ENCODE peak calls at places on chromosomes 7 and 10, in six cellular contexts. Y is foreskin keratinocyte; Z is NB4; T is BE2C; J is CD8-positive, alpha-beta T cell; E is psoas muscle. B is an unnamed sample.

GRCh38 chr7:24038993-24039392 is 245.0 kb upstream of the NPY start:
- DNase-seq in Y (no peak), Z (no peak), T (no peak), J (no peak), E (no peak), B (no peak)

GRCh38 chr7:130733866-130734524 is at the start of gene KLF14:
- DNase-seq in Y (no peak), Z (peak; percentile 57), T (peak; percentile 26), J (peak; percentile 61), E (peak; percentile 72), B (no peak)

GRCh38 chr10:113020838-113021237 is 70.8 kb downstream of the TCF7L2 start:
- DNase-seq in Y (no peak), Z (no peak), T (no peak), J (no peak), E (no peak), B (no peak)

GRCh38 chr10:29372920-29373319 is 84.0 kb downstream of the LYZL1 start:
- DNase-seq in Y (no peak), Z (no peak), T (peak; percentile 28), J (no peak), E (no peak), B (no peak)

GRCh38 chr10:100529473-100530298 is at the start of gene NDUFB8:
- DNase-seq in Y (peak; percentile 76), Z (peak; percentile 89), T (peak; percentile 87), J (peak; percentile 92), E (peak; percentile 94), B (peak; percentile 46)

GRCh38 chr7:28183627-28184026 is 3.0 kb upstream of the JAZF1 start:
- DNase-seq in Y (no peak), Z (peak; percentile 44), T (no peak), J (no peak), E (no peak), B (no peak)

GRCh38 chr7:117186218-117186617 is 136.6 kb downstream of the WNT2 start:
- DNase-seq in Y (no peak), Z (no peak), T (no peak), J (no peak), E (no peak), B (no peak)

GRCh38 chr10:76433161-76434005 is 1002.0 kb downstream of the LRMDA start:
- DNase-seq in Y (peak; percentile 52), Z (no peak), T (peak; percentile 64), J (no peak), E (no peak), B (no peak)

GRCh38 chr7:3897430-3898385 is 596.7 kb downstream of the SDK1 start:
- DNase-seq in Y (no peak), Z (peak; percentile 59), T (peak; percentile 17), J (peak; percentile 65), E (no peak), B (no peak)

GRCh38 chr7:4706384-4707032 is 24.4 kb downstream of the FOXK1 start:
- DNase-seq in Y (no peak), Z (peak; percentile 31), T (no peak), J (no peak), E (no peak), B (no peak)

GRCh38 chr10:8638088-8638672 is 583.7 kb downstream of the GATA3 start:
- DNase-seq in Y (no peak), Z (no peak), T (peak; percentile 72), J (no peak), E (no peak), B (no peak)

GRCh38 chr7:47709451-47709850 is 127.5 kb upstream of the TNS3 start:
- DNase-seq in Y (no peak), Z (no peak), T (no peak), J (no peak), E (no peak), B (no peak)

GRCh38 chr10:22010973-22011408 is 7.5 kb upstream of the DNAJC1 start:
- DNase-seq in Y (no peak), Z (no peak), T (no peak), J (no peak), E (no peak), B (no peak)

GRCh38 chr10:22017283-22018020 is 13.9 kb upstream of the DNAJC1 start:
- DNase-seq in Y (no peak), Z (no peak), T (no peak), J (no peak), E (no peak), B (no peak)

GRCh38 chr10:22016046-22016705 is 12.6 kb upstream of the DNAJC1 start:
- DNase-seq in Y (peak; percentile 20), Z (no peak), T (no peak), J (no peak), E (no peak), B (no peak)
- TF ChIP-seq CTCF in Y (no peak), Z (no peak), T (no peak), J (no peak), E (no peak), B (no peak)

GRCh38 chr7:73839743-73840714 is 2.3 kb downstream of the METTL27 start:
- DNase-seq in Y (no peak), Z (no peak), T (no peak), J (no peak), E (no peak), B (no peak)
- TF ChIP-seq CTCF in Y (no peak), Z (peak; percentile 13), T (peak; percentile 24), J (no peak), E (no peak), B (no peak)

GRCh38 chr7:134420509-134421125 is 38.3 kb downstream of the AKR1B1 start:
- DNase-seq in Y (peak; percentile 45), Z (peak; percentile 61), T (peak; percentile 64), J (no peak), E (no peak), B (peak; percentile 38)
- TF ChIP-seq CTCF in Y (peak; percentile 77), Z (peak; percentile 67), T (peak; percentile 82), J (no peak), E (peak; percentile 40), B (peak; percentile 77)

GRCh38 chr10:4279649-4280048 is 494.6 kb upstream of the KLF6 start:
- DNase-seq in Y (no peak), Z (no peak), T (no peak), J (no peak), E (no peak), B (no peak)

GRCh38 chr10:4276151-4276550 is 491.1 kb upstream of the KLF6 start:
- DNase-seq in Y (no peak), Z (no peak), T (no peak), J (no peak), E (no peak), B (no peak)

GRCh38 chr10:4280481-4281206 is 495.6 kb upstream of the KLF6 start:
- DNase-seq in Y (peak; percentile 20), Z (no peak), T (no peak), J (no peak), E (no peak), B (peak; percentile 66)

GRCh38 chr10:4281207-4281825 is 496.3 kb upstream of the KLF6 start:
- DNase-seq in Y (peak; percentile 26), Z (no peak), T (no peak), J (no peak), E (no peak), B (no peak)

DNA sequence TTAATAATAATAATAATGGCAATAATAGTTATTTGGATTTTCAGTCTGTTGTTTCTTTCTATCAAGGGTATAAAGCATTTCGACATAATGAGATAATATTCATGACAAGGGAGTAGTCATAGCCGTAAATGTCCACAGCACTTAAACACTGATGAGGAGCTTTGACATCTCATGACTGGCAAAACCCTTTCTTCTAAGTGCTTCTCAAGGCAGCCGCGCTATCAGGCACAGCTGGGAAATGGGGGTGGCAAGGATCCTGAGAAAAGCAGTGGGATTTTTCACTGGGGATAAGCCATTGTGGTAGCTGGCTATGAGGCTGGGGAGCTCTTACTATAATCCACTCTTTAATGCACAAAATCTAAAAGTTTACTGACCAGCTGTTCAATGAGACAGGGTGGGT is 493.2 kb upstream of the KLF6 start:
- DNase-seq in Y (no peak), Z (no peak), T (no peak), J (no peak), E (no peak), B (no peak)
- TF ChIP-seq CTCF in Y (no peak), Z (no peak), T (no peak), J (no peak), E (no peak), B (no peak)

DNA sequence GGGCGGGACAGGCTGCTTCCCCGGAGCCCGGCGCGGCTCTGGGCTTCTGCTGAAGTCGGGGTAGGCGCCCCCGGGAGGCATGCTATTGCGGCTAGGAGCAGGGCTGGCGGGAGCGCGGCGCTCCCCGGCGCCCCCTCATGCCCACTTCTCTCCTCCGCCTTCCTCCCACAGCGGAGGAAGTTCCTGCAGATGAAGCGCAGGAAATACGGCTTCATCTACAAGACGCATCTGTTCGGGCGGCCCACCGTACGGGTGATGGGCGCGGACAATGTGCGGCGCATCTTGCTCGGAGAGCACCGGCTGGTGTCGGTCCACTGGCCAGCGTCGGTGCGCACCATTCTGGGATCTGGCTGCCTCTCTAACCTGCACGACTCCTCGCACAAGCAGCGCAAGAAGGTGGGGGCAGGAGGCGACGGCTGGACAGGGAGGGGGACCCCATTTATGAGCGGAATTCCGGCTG is 474 bp downstream of the CYP26A1 start:
- DNase-seq in Y (no peak), Z (peak; percentile 73), T (no peak), J (no peak), E (no peak), B (no peak)
- TF ChIP-seq CTCF in Y (no peak), Z (peak; percentile 31), T (no peak), J (no peak), E (no peak), B (no peak)

GRCh38 chr7:127550247-127550646 is 35.1 kb downstream of the GCC1 start:
- DNase-seq in Y (no peak), Z (no peak), T (no peak), J (no peak), E (no peak), B (no peak)
- TF ChIP-seq CTCF in Y (peak; percentile 28), Z (peak; percentile 20), T (peak; percentile 51), J (no peak), E (no peak), B (no peak)

GRCh38 chr10:74058658-74059057 is 60.7 kb downstream of the VCL start:
- DNase-seq in Y (peak; percentile 11), Z (peak; percentile 48), T (no peak), J (no peak), E (no peak), B (no peak)
- TF ChIP-seq CTCF in Y (peak; percentile 13), Z (no peak), T (peak; percentile 13), J (no peak), E (peak; percentile 21), B (no peak)